ENCODE peak calls at places on chromosome 15, in five cellular contexts. S is GM20000; X is ovary; E is sigmoid colon; U is CD4-positive, alpha-beta T cell. Z is an unnamed sample.

GRCh38 chr15:46080018-46080417 is 445.2 kb downstream of the SQOR start:
- DNase-seq in S (no peak), X (no peak), U (no peak), E (no peak), Z (no peak)

GRCh38 chr15:70501849-70502248 is 261.5 kb downstream of the UACA start:
- DNase-seq in X (no peak), E (no peak), S (no peak), U (no peak), Z (no peak)

GRCh38 chr15:71680079-71680461 is 130.3 kb upstream of the NR2E3 start:
- DNase-seq in S (no peak), E (no peak), X (no peak), U (no peak), Z (no peak)

GRCh38 chr15:40787991-40788390 is 18.2 kb downstream of the C15orf62 start:
- DNase-seq in S (no peak), U (no peak), X (no peak), E (no peak), Z (no peak)

GRCh38 chr15:74240897-74241614 is 4.9 kb downstream of the CCDC33 start:
- DNase-seq in S (no peak), X (no peak), E (no peak), U (no peak), Z (no peak)

GRCh38 chr15:79442911-79443310 is 10.8 kb downstream of the MINAR1 start:
- DNase-seq in S (no peak), E (no peak), U (no peak), X (no peak), Z (no peak)

GRCh38 chr15:72491768-72492167 is 17.6 kb downstream of the ARIH1 start:
- DNase-seq in U (no peak), S (no peak), E (no peak), X (no peak), Z (peak; percentile 12)

GRCh38 chr15:37102315-37103021 is 2.1 kb upstream of the MEIS2 start:
- DNase-seq in X (peak; percentile 47), E (peak; percentile 71), S (no peak), U (no peak), Z (no peak)

GRCh38 chr15:74775132-74775562 is 6.7 kb upstream of the CSK start:
- DNase-seq in E (no peak), U (no peak), S (no peak), X (no peak), Z (no peak)

GRCh38 chr15:92448370-92448769 is 54.7 kb downstream of the ST8SIA2 start:
- DNase-seq in X (no peak), U (no peak), S (no peak), E (no peak), Z (no peak)

GRCh38 chr15:39936187-39936586 is 2.3 kb downstream of the EIF2AK4 start:
- DNase-seq in E (no peak), X (no peak), U (no peak), S (no peak), Z (peak; percentile 81)

GRCh38 chr15:80838012-80838411 is 58.8 kb downstream of the CEMIP start:
- DNase-seq in X (no peak), U (no peak), S (no peak), E (no peak), Z (no peak)

GRCh38 chr15:35852818-35853624 is 307.1 kb upstream of the DPH6 start:
- DNase-seq in E (no peak), S (no peak), U (no peak), X (no peak), Z (no peak)

GRCh38 chr15:35306361-35306981 is 221.4 kb upstream of the NANOGP8 start:
- DNase-seq in S (no peak), E (no peak), X (no peak), U (no peak), Z (peak; percentile 88)

GRCh38 chr15:71634820-71635219 is 175.5 kb upstream of the NR2E3 start:
- DNase-seq in S (no peak), U (no peak), X (no peak), E (no peak), Z (no peak)

GRCh38 chr15:73991260-73991659 is 835 bp downstream of the STOML1 start:
- DNase-seq in S (no peak), U (no peak), X (peak; percentile 74), E (peak; percentile 91), Z (no peak)

GRCh38 chr15:80420658-80421057 is 16.5 kb downstream of the ARNT2 start:
- DNase-seq in X (no peak), E (no peak), U (no peak), S (no peak), Z (no peak)

GRCh38 chr15:59172289-59172901 is 34.2 kb upstream of the LDHAL6B start:
- DNase-seq in X (no peak), S (no peak), U (no peak), E (no peak), Z (no peak)

GRCh38 chr15:83066034-83066760 is 855 bp downstream of the BTBD1 start:
- DNase-seq in S (peak; percentile 16), X (no peak), U (no peak), E (no peak), Z (no peak)

GRCh38 chr15:28100516-28101195 is 1.5 kb upstream of the OCA2 start:
- DNase-seq in U (no peak), E (peak; percentile 48), X (no peak), S (no peak), Z (no peak)

GRCh38 chr15:94352940-94353820 is 121.8 kb downstream of the MCTP2 start:
- DNase-seq in E (no peak), X (no peak), U (no peak), S (no peak), Z (no peak)

GRCh38 chr15:100454148-100454547 is 74.6 kb downstream of the CERS3 start:
- DNase-seq in S (no peak), E (no peak), X (no peak), U (no peak), Z (no peak)

GRCh38 chr15:74816624-74817369 is 4.2 kb downstream of the LMAN1L start:
- DNase-seq in U (no peak), S (no peak), E (no peak), X (no peak), Z (no peak)

GRCh38 chr15:53482055-53482454 is 277.4 kb downstream of the WDR72 start:
- DNase-seq in E (no peak), S (no peak), U (no peak), X (no peak), Z (no peak)

DNA sequence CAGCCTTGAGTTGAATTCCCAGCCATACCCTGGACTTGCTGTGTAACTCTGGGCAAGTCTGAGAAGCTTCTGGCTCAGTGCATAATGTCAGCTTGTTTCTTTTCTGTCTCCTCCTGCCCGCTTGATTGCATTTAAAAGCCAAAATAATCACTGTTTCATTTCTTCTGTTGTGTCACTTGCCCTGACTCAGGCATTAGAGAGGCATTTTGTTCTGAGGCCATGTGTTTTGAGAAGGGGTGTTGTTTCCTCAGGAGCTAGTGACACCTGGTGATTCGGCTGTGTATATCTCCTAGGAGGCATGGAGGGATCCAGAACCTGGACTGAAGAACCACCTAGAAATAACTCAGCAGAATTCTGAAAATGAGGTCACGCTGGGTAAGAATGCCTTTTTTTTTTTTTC is 16.0 kb downstream of the WDR73 start:
- DNase-seq in S (peak; percentile 34), X (no peak), E (no peak), U (no peak), Z (no peak)
- TF ChIP-seq CTCF in S (no peak), X (no peak), E (no peak), U (no peak), Z (peak; percentile 54)

GRCh38 chr15:42151736-42152135 is 4.7 kb downstream of the PLA2G4F start:
- DNase-seq in U (no peak), S (no peak), E (no peak), X (no peak), Z (no peak)

GRCh38 chr15:42153874-42154575 is 2.4 kb downstream of the PLA2G4F start:
- DNase-seq in U (no peak), X (no peak), E (no peak), S (no peak), Z (no peak)

GRCh38 chr15:42151012-42151615 is 5.3 kb downstream of the PLA2G4F start:
- DNase-seq in X (no peak), U (no peak), E (no peak), S (no peak), Z (no peak)

GRCh38 chr15:42152921-42153680 is 3.3 kb downstream of the PLA2G4F start:
- DNase-seq in E (no peak), U (no peak), S (no peak), X (no peak), Z (no peak)

GRCh38 chr15:42152196-42152920 is 4.1 kb downstream of the PLA2G4F start:
- DNase-seq in X (no peak), E (no peak), U (no peak), S (no peak), Z (no peak)
- TF ChIP-seq CTCF in X (no peak), E (no peak), U (no peak), S (no peak), Z (no peak)

DNA sequence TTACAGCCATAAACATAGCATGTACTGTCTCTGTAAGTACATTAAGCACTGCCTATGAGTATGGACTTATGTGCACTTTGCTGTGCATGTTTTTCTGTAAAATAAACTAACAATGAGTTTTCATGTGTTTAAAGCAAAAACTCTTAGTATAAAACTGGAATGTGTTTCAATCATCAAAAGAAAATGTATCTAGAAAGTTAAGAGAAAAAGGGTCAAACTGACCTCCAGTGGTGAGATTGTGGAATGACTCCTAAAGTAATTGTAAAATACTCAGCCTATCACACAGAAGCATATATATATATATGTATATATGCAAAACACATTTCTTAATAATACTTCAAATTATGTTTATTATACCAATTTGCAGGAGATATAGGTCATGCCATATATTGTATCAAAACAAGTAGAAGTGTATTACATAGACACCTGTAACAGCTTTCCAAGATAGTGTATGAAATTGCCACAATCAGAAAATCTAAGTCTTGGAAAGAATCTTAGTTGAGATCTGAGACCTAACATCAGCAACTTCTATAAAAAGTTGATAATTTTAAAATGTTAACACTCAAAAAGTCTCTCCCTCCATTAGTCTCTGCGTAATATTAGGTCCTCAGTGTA is 199.6 kb downstream of the FMN1 start:
- DNase-seq in U (no peak), E (no peak), S (peak; percentile 35), X (no peak), Z (peak; percentile 25)
- TF ChIP-seq CTCF in U (peak; percentile 27), E (no peak), S (peak; percentile 16), X (no peak), Z (peak; percentile 77)

GRCh38 chr15:89321521-89322410 is 12.9 kb downstream of the POLG start:
- DNase-seq in S (no peak), U (no peak), X (no peak), E (no peak), Z (no peak)
- TF ChIP-seq CTCF in S (no peak), U (no peak), X (no peak), E (no peak), Z (no peak)

DNA sequence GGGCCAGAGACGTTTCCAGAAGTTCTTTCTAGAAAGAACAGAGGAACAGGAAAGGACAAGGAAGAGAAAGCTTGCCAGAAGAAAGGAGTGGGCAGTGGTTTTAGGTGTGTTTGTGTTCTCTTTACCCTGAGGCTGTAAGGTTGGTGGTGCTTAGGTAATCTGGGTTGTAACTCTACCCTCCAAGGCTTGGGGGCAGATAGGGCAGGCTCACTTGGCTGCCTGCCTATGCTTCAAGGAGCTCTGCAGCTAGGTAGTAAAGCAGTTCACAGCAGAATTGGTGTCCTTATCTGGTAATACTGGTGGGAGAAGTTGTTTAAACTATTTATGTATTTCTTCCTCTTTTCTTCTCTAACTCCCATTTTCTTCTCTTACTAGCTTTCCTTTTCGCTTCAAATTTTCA is 50.7 kb upstream of the SPPL2A start:
- DNase-seq in X (no peak), E (no peak), U (no peak), S (no peak), Z (peak; percentile 28)
- TF ChIP-seq CTCF in X (no peak), E (no peak), U (no peak), S (no peak), Z (no peak)

GRCh38 chr15:62904511-62904910 is 138.0 kb upstream of the TPM1 start:
- DNase-seq in U (peak; percentile 2), S (no peak), X (no peak), E (no peak), Z (no peak)
- TF ChIP-seq CTCF in U (peak; percentile 69), S (no peak), X (no peak), E (no peak), Z (no peak)

GRCh38 chr15:69410290-69410874 is 3.8 kb upstream of the KIF23 start:
- DNase-seq in U (no peak), S (no peak), E (no peak), X (no peak), Z (peak; percentile 70)
- TF ChIP-seq CTCF in U (no peak), S (no peak), E (no peak), X (no peak), Z (peak; percentile 88)